ENCODE peak calls at places on chromosomes 3 and 15, in seven cellular contexts. D, E, S, W, L, F and Q are unnamed samples.

GRCh38 chr3:176296066-176296597 is 901.1 kb downstream of the TBL1XR1 start:
- DNase-seq in W (no peak), E (no peak), F (no peak), S (no peak), D (no peak), L (no peak), Q (no peak)

GRCh38 chr15:88142141-88142540 is 114.4 kb downstream of the NTRK3 start:
- DNase-seq in F (no peak), S (no peak), E (no peak), W (no peak), L (no peak), D (no peak), Q (no peak)

GRCh38 chr3:30779686-30780287 is 114.7 kb downstream of the GADL1 start:
- DNase-seq in D (peak), S (peak), W (peak), F (peak), E (no peak), L (no peak), Q (peak)

GRCh38 chr3:53198256-53198977 is 37.4 kb downstream of the PRKCD start:
- DNase-seq in S (no peak), F (no peak), E (no peak), W (no peak), L (no peak), D (peak), Q (no peak)

GRCh38 chr3:73086071-73086494 is 24.6 kb downstream of the EBLN2 start:
- DNase-seq in E (peak), L (peak), S (peak), F (peak), W (peak), D (peak), Q (peak)

GRCh38 chr3:89635137-89635536 is 527.7 kb downstream of the EPHA3 start:
- DNase-seq in W (no peak), D (no peak), L (no peak), E (no peak), F (no peak), S (no peak), Q (no peak)

GRCh38 chr3:122005033-122005565 is 16.9 kb downstream of the ILDR1 start:
- DNase-seq in W (no peak), S (no peak), L (no peak), E (no peak), D (no peak), F (no peak), Q (peak)

GRCh38 chr3:172134352-172134751 is 95.0 kb downstream of the FNDC3B start:
- DNase-seq in E (no peak), L (no peak), F (no peak), W (no peak), S (peak), D (no peak), Q (peak)

GRCh38 chr3:13528217-13528801 is 20.6 kb upstream of the FBLN2 start:
- DNase-seq in D (peak), L (no peak), E (no peak), W (peak), S (no peak), F (no peak), Q (no peak)

GRCh38 chr3:72444642-72445223 is 403.5 kb downstream of the SHQ1 start:
- DNase-seq in F (no peak), S (peak), L (no peak), D (no peak), E (no peak), W (no peak), Q (no peak)